ENCODE peak calls at places on chromosome 7, in ten cellular contexts. One of them, this sample, is unnamed.

GRCh38 chr7:81235896-81236479 is 317.1 kb upstream of the SEMA3C start:
- DNase-seq in AG04450: no peak
- DNase-seq in bronchial epithelial cell: no peak
- DNase-seq in cardiac fibroblast: no peak
- DNase-seq in Caco-2: no peak
- DNase-seq in WERI-Rb-1: no peak
- DNase-seq in heart right ventricle: no peak
- DNase-seq in suprapubic skin: no peak
- DNase-seq in hepatocyte: no peak
- DNase-seq in fibroblast of the aortic adventitia: no peak
- DNase-seq in this sample: no peak

GRCh38 chr7:131242123-131242650 is 85.5 kb upstream of the MKLN1 start:
- DNase-seq in AG04450: no peak
- DNase-seq in bronchial epithelial cell: no peak
- DNase-seq in cardiac fibroblast: no peak
- DNase-seq in Caco-2: no peak
- DNase-seq in WERI-Rb-1: no peak
- DNase-seq in heart right ventricle: no peak
- DNase-seq in suprapubic skin: no peak
- DNase-seq in hepatocyte: no peak
- DNase-seq in fibroblast of the aortic adventitia: no peak
- DNase-seq in this sample: no peak

GRCh38 chr7:71132521-71133231 is 732 bp downstream of the GALNT17 start:
- DNase-seq in AG04450: no peak
- DNase-seq in bronchial epithelial cell: no peak
- DNase-seq in cardiac fibroblast: no peak
- DNase-seq in Caco-2: no peak
- DNase-seq in WERI-Rb-1: no peak
- DNase-seq in heart right ventricle: peak; percentile 29
- DNase-seq in suprapubic skin: no peak
- DNase-seq in hepatocyte: peak; percentile 31
- DNase-seq in fibroblast of the aortic adventitia: no peak
- DNase-seq in this sample: no peak

GRCh38 chr7:91660734-91661355 is 219.7 kb downstream of the MTERF1 start:
- DNase-seq in AG04450: no peak
- DNase-seq in bronchial epithelial cell: peak; percentile 23
- DNase-seq in cardiac fibroblast: no peak
- DNase-seq in Caco-2: no peak
- DNase-seq in WERI-Rb-1: no peak
- DNase-seq in heart right ventricle: no peak
- DNase-seq in suprapubic skin: no peak
- DNase-seq in hepatocyte: no peak
- DNase-seq in fibroblast of the aortic adventitia: peak; percentile 22
- DNase-seq in this sample: no peak

GRCh38 chr7:83166-83840 is 109.1 kb upstream of the FAM20C start:
- DNase-seq in AG04450: no peak
- DNase-seq in bronchial epithelial cell: no peak
- DNase-seq in cardiac fibroblast: no peak
- DNase-seq in Caco-2: no peak
- DNase-seq in WERI-Rb-1: no peak
- DNase-seq in heart right ventricle: no peak
- DNase-seq in suprapubic skin: no peak
- DNase-seq in hepatocyte: peak; percentile 16
- DNase-seq in fibroblast of the aortic adventitia: no peak
- DNase-seq in this sample: no peak

GRCh38 chr7:70072220-70072619 is 473.9 kb downstream of the AUTS2 start:
- DNase-seq in AG04450: no peak
- DNase-seq in bronchial epithelial cell: no peak
- DNase-seq in cardiac fibroblast: peak; percentile 20
- DNase-seq in Caco-2: no peak
- DNase-seq in WERI-Rb-1: peak; percentile 54
- DNase-seq in heart right ventricle: no peak
- DNase-seq in suprapubic skin: no peak
- DNase-seq in hepatocyte: peak; percentile 36
- DNase-seq in fibroblast of the aortic adventitia: no peak
- DNase-seq in this sample: peak; percentile 17

GRCh38 chr7:24368161-24368560 is 84.2 kb downstream of the NPY start:
- DNase-seq in AG04450: no peak
- DNase-seq in bronchial epithelial cell: no peak
- DNase-seq in cardiac fibroblast: no peak
- DNase-seq in Caco-2: no peak
- DNase-seq in WERI-Rb-1: no peak
- DNase-seq in heart right ventricle: no peak
- DNase-seq in suprapubic skin: no peak
- DNase-seq in hepatocyte: no peak
- DNase-seq in fibroblast of the aortic adventitia: no peak
- DNase-seq in this sample: no peak

GRCh38 chr7:947391-948210 is 6.9 kb downstream of the ADAP1 start:
- DNase-seq in AG04450: no peak
- DNase-seq in bronchial epithelial cell: no peak
- DNase-seq in cardiac fibroblast: no peak
- DNase-seq in Caco-2: no peak
- DNase-seq in WERI-Rb-1: no peak
- DNase-seq in heart right ventricle: no peak
- DNase-seq in suprapubic skin: peak; percentile 65
- DNase-seq in hepatocyte: no peak
- DNase-seq in fibroblast of the aortic adventitia: no peak
- DNase-seq in this sample: no peak

DNA sequence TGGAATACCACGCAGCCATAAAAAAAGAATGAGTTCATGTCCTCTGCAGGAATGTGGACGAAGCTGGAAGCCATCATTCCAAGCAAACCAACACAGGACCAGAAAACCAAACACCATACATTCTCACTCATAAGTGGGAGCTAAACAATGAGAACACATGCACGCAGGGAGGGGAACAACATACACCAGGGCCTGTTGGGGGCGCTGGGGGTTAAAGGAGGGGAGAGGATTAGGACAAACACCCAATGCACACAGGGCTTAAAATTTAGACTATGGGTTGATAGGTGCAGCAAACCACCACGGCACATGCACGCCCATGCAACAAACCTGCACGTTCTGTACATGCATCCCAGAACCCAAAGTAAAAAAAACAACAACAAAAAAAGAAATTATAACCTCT is 23.3 kb downstream of the RNF133 start:
- DNase-seq in AG04450: no peak
- DNase-seq in bronchial epithelial cell: no peak
- DNase-seq in cardiac fibroblast: no peak
- DNase-seq in Caco-2: no peak
- DNase-seq in WERI-Rb-1: no peak
- DNase-seq in heart right ventricle: no peak
- DNase-seq in suprapubic skin: no peak
- DNase-seq in hepatocyte: no peak
- DNase-seq in fibroblast of the aortic adventitia: no peak
- DNase-seq in this sample: no peak
- TF ChIP-seq CTCF in AG04450: no peak
- TF ChIP-seq CTCF in bronchial epithelial cell: no peak
- TF ChIP-seq CTCF in cardiac fibroblast: no peak
- TF ChIP-seq CTCF in Caco-2: no peak
- TF ChIP-seq CTCF in WERI-Rb-1: peak; percentile 7
- TF ChIP-seq CTCF in heart right ventricle: no peak
- TF ChIP-seq CTCF in suprapubic skin: no peak
- TF ChIP-seq CTCF in hepatocyte: no peak
- TF ChIP-seq CTCF in fibroblast of the aortic adventitia: no peak
- TF ChIP-seq CTCF in this sample: no peak

GRCh38 chr7:128833148-128833938 is 3.1 kb downstream of the FLNC start:
- DNase-seq in AG04450: no peak
- DNase-seq in bronchial epithelial cell: peak; percentile 21
- DNase-seq in cardiac fibroblast: peak; percentile 93
- DNase-seq in Caco-2: no peak
- DNase-seq in WERI-Rb-1: peak; percentile 97
- DNase-seq in heart right ventricle: peak; percentile 61
- DNase-seq in suprapubic skin: peak; percentile 86
- DNase-seq in hepatocyte: peak; percentile 71
- DNase-seq in fibroblast of the aortic adventitia: peak; percentile 95
- DNase-seq in this sample: peak; percentile 60

GRCh38 chr7:128833939-128834310 is 3.7 kb downstream of the FLNC start:
- DNase-seq in AG04450: no peak
- DNase-seq in bronchial epithelial cell: no peak
- DNase-seq in cardiac fibroblast: peak; percentile 71
- DNase-seq in Caco-2: no peak
- DNase-seq in WERI-Rb-1: no peak
- DNase-seq in heart right ventricle: no peak
- DNase-seq in suprapubic skin: no peak
- DNase-seq in hepatocyte: peak; percentile 34
- DNase-seq in fibroblast of the aortic adventitia: peak; percentile 70
- DNase-seq in this sample: peak; percentile 34

GRCh38 chr7:128831178-128831993 is 1.2 kb downstream of the FLNC start:
- DNase-seq in AG04450: no peak
- DNase-seq in bronchial epithelial cell: no peak
- DNase-seq in cardiac fibroblast: peak; percentile 65
- DNase-seq in Caco-2: peak; percentile 42
- DNase-seq in WERI-Rb-1: peak; percentile 82
- DNase-seq in heart right ventricle: peak; percentile 69
- DNase-seq in suprapubic skin: peak; percentile 70
- DNase-seq in hepatocyte: peak; percentile 63
- DNase-seq in fibroblast of the aortic adventitia: peak; percentile 69
- DNase-seq in this sample: peak; percentile 74

GRCh38 chr7:128832880-128833147 is 2.6 kb downstream of the FLNC start:
- DNase-seq in AG04450: no peak
- DNase-seq in bronchial epithelial cell: no peak
- DNase-seq in cardiac fibroblast: no peak
- DNase-seq in Caco-2: no peak
- DNase-seq in WERI-Rb-1: no peak
- DNase-seq in heart right ventricle: no peak
- DNase-seq in suprapubic skin: no peak
- DNase-seq in hepatocyte: no peak
- DNase-seq in fibroblast of the aortic adventitia: no peak
- DNase-seq in this sample: no peak

DNA sequence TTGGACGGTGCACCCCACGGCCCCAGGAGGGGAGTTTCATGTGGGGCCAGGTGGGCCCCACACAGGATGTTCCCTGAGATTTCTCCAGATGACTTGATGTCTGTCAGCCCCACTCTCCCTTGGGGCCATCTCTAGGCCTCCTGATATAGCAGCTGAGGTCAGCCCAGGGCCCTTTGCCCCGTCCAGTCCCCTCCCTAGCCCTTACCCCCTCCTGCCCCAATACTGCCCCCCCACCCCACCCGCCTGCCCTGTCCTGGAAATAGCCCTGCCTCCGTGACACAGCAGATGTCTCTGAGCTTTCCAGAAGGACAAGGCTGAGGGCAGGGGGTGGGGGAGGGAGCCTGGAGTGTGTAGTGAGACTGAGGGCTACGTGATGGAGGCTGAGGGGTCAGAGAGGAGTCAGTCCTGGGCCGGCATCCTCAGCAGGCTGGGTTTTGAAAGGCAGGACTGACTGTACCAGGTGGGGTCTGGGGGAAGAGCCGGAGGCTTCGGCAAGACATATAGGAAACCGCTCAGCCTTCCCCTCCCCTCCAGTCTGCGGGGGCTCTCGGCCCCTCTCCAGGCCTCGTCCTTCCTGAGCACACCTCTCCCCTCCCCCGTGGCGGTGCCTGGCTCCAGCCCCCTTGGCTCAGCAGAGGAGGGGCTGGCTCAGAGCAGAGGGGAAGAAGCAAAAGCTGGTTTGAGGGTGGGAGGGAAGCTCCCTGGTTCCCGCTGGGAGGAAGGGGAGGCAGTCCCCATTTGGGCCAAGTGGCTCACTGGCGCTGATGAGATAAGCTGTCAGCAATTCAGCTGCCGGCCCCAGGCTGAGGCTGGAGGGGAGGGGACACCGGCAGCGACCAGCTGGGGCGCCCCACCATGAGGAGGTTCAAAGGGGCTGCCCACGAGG is 2.0 kb downstream of the FLNC start:
- DNase-seq in AG04450: no peak
- DNase-seq in bronchial epithelial cell: no peak
- DNase-seq in cardiac fibroblast: peak; percentile 52
- DNase-seq in Caco-2: peak; percentile 40
- DNase-seq in WERI-Rb-1: peak; percentile 90
- DNase-seq in heart right ventricle: peak; percentile 66
- DNase-seq in suprapubic skin: peak; percentile 66
- DNase-seq in hepatocyte: peak; percentile 69
- DNase-seq in fibroblast of the aortic adventitia: peak; percentile 43
- DNase-seq in this sample: peak; percentile 31
- H3K4me3 ChIP-seq in AG04450: peak overlapping the region; percentile 93
- H3K4me3 ChIP-seq in bronchial epithelial cell: no peak overlapping the region
- H3K4me3 ChIP-seq in cardiac fibroblast: peak overlapping the region; percentile 68
- H3K4me3 ChIP-seq in Caco-2: no peak overlapping the region
- H3K4me3 ChIP-seq in WERI-Rb-1: peak overlapping the region; percentile 34
- H3K4me3 ChIP-seq in heart right ventricle: peak overlapping the region; percentile 75
- H3K4me3 ChIP-seq in suprapubic skin: peak overlapping the region; percentile 50
- H3K4me3 ChIP-seq in hepatocyte: peak overlapping the region; percentile 66
- H3K4me3 ChIP-seq in fibroblast of the aortic adventitia: peak overlapping the region; percentile 90
- H3K4me3 ChIP-seq in this sample: peak overlapping the region; percentile 78

GRCh38 chr7:51356849-51357516 is 40.4 kb upstream of the COBL start:
- DNase-seq in AG04450: no peak
- DNase-seq in bronchial epithelial cell: no peak
- DNase-seq in cardiac fibroblast: no peak
- DNase-seq in Caco-2: no peak
- DNase-seq in WERI-Rb-1: no peak
- DNase-seq in heart right ventricle: no peak
- DNase-seq in suprapubic skin: no peak
- DNase-seq in hepatocyte: peak; percentile 20
- DNase-seq in fibroblast of the aortic adventitia: no peak
- DNase-seq in this sample: no peak

GRCh38 chr7:51357821-51358220 is 41.2 kb upstream of the COBL start:
- DNase-seq in AG04450: no peak
- DNase-seq in bronchial epithelial cell: no peak
- DNase-seq in cardiac fibroblast: no peak
- DNase-seq in Caco-2: no peak
- DNase-seq in WERI-Rb-1: no peak
- DNase-seq in heart right ventricle: no peak
- DNase-seq in suprapubic skin: no peak
- DNase-seq in hepatocyte: no peak
- DNase-seq in fibroblast of the aortic adventitia: no peak
- DNase-seq in this sample: no peak

GRCh38 chr7:51352174-51353145 is 35.9 kb upstream of the COBL start:
- DNase-seq in AG04450: no peak
- DNase-seq in bronchial epithelial cell: no peak
- DNase-seq in cardiac fibroblast: no peak
- DNase-seq in Caco-2: no peak
- DNase-seq in WERI-Rb-1: no peak
- DNase-seq in heart right ventricle: no peak
- DNase-seq in suprapubic skin: no peak
- DNase-seq in hepatocyte: no peak
- DNase-seq in fibroblast of the aortic adventitia: no peak
- DNase-seq in this sample: no peak

GRCh38 chr7:51354434-51354833 is 37.8 kb upstream of the COBL start:
- DNase-seq in AG04450: no peak
- DNase-seq in bronchial epithelial cell: no peak
- DNase-seq in cardiac fibroblast: no peak
- DNase-seq in Caco-2: no peak
- DNase-seq in WERI-Rb-1: no peak
- DNase-seq in heart right ventricle: no peak
- DNase-seq in suprapubic skin: no peak
- DNase-seq in hepatocyte: no peak
- DNase-seq in fibroblast of the aortic adventitia: no peak
- DNase-seq in this sample: no peak

DNA sequence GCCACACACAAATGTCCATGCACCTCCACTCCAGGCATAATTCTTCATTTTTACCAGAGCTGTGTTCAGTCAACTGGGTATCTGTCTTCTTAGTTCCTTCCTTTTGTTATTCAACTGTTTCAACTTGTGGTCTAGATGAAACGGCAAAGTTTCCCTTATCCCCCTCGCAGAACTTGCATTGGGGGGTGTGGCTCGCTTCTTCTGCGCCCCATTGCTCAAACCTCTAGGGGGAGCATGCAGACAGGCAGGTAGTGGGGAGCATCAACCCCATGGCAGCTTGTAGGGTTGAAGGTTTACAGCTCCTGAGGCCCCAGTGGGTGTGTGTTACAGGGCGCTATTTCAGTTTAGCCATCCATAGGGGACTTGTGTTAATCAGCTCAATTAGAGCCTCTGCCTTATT is 38.3 kb upstream of the COBL start:
- DNase-seq in AG04450: no peak
- DNase-seq in bronchial epithelial cell: no peak
- DNase-seq in cardiac fibroblast: no peak
- DNase-seq in Caco-2: no peak
- DNase-seq in WERI-Rb-1: peak; percentile 29
- DNase-seq in heart right ventricle: no peak
- DNase-seq in suprapubic skin: no peak
- DNase-seq in hepatocyte: no peak
- DNase-seq in fibroblast of the aortic adventitia: no peak
- DNase-seq in this sample: no peak
- TF ChIP-seq CTCF in AG04450: no peak
- TF ChIP-seq CTCF in bronchial epithelial cell: peak; percentile 2
- TF ChIP-seq CTCF in cardiac fibroblast: no peak
- TF ChIP-seq CTCF in Caco-2: peak; percentile 40
- TF ChIP-seq CTCF in WERI-Rb-1: peak; percentile 31
- TF ChIP-seq CTCF in heart right ventricle: no peak
- TF ChIP-seq CTCF in suprapubic skin: no peak
- TF ChIP-seq CTCF in hepatocyte: no peak
- TF ChIP-seq CTCF in fibroblast of the aortic adventitia: no peak
- TF ChIP-seq CTCF in this sample: no peak

GRCh38 chr7:138587485-138587884 is 113.7 kb downstream of the SVOPL start:
- DNase-seq in AG04450: no peak
- DNase-seq in bronchial epithelial cell: no peak
- DNase-seq in cardiac fibroblast: no peak
- DNase-seq in Caco-2: no peak
- DNase-seq in WERI-Rb-1: no peak
- DNase-seq in heart right ventricle: no peak
- DNase-seq in suprapubic skin: no peak
- DNase-seq in hepatocyte: no peak
- DNase-seq in fibroblast of the aortic adventitia: no peak
- DNase-seq in this sample: no peak

GRCh38 chr7:138581065-138581464 is 120.1 kb downstream of the SVOPL start:
- DNase-seq in AG04450: no peak
- DNase-seq in bronchial epithelial cell: no peak
- DNase-seq in cardiac fibroblast: no peak
- DNase-seq in Caco-2: no peak
- DNase-seq in WERI-Rb-1: no peak
- DNase-seq in heart right ventricle: no peak
- DNase-seq in suprapubic skin: no peak
- DNase-seq in hepatocyte: no peak
- DNase-seq in fibroblast of the aortic adventitia: no peak
- DNase-seq in this sample: no peak

GRCh38 chr7:138584283-138584682 is 116.9 kb downstream of the SVOPL start:
- DNase-seq in AG04450: no peak
- DNase-seq in bronchial epithelial cell: no peak
- DNase-seq in cardiac fibroblast: no peak
- DNase-seq in Caco-2: no peak
- DNase-seq in WERI-Rb-1: no peak
- DNase-seq in heart right ventricle: no peak
- DNase-seq in suprapubic skin: no peak
- DNase-seq in hepatocyte: no peak
- DNase-seq in fibroblast of the aortic adventitia: peak; percentile 3
- DNase-seq in this sample: no peak

GRCh38 chr7:138584696-138585095 is 116.5 kb downstream of the SVOPL start:
- DNase-seq in AG04450: no peak
- DNase-seq in bronchial epithelial cell: no peak
- DNase-seq in cardiac fibroblast: no peak
- DNase-seq in Caco-2: no peak
- DNase-seq in WERI-Rb-1: no peak
- DNase-seq in heart right ventricle: no peak
- DNase-seq in suprapubic skin: no peak
- DNase-seq in hepatocyte: no peak
- DNase-seq in fibroblast of the aortic adventitia: no peak
- DNase-seq in this sample: no peak

GRCh38 chr7:138585283-138585993 is 115.7 kb downstream of the SVOPL start:
- DNase-seq in AG04450: no peak
- DNase-seq in bronchial epithelial cell: no peak
- DNase-seq in cardiac fibroblast: no peak
- DNase-seq in Caco-2: no peak
- DNase-seq in WERI-Rb-1: no peak
- DNase-seq in heart right ventricle: no peak
- DNase-seq in suprapubic skin: no peak
- DNase-seq in hepatocyte: no peak
- DNase-seq in fibroblast of the aortic adventitia: no peak
- DNase-seq in this sample: no peak
- H3K4me3 ChIP-seq in AG04450: no peak overlapping the region
- H3K4me3 ChIP-seq in bronchial epithelial cell: no peak overlapping the region
- H3K4me3 ChIP-seq in cardiac fibroblast: no peak overlapping the region
- H3K4me3 ChIP-seq in Caco-2: no peak overlapping the region
- H3K4me3 ChIP-seq in WERI-Rb-1: no peak overlapping the region
- H3K4me3 ChIP-seq in heart right ventricle: no peak overlapping the region
- H3K4me3 ChIP-seq in suprapubic skin: no peak overlapping the region
- H3K4me3 ChIP-seq in hepatocyte: no peak overlapping the region
- H3K4me3 ChIP-seq in fibroblast of the aortic adventitia: no peak overlapping the region
- H3K4me3 ChIP-seq in this sample: no peak overlapping the region